ENCODE peak calls at places on chromosomes 3 and 15, in ten cellular contexts. One of them, this sample, is unnamed.

GRCh38 chr15:50463423-50464358 is 39.5 kb downstream of the USP8 start:
- DNase-seq in stimulated activated naive B cell treated with anti-CD40 and anti-IgM and Interleukin-4, amounts not matched to agents 10 μg/mL and 1 μg/mL and 100 μg/mL, for 72 hours: no peak
- DNase-seq in transverse colon: no peak
- DNase-seq in kidney: no peak
- DNase-seq in BE2C: no peak
- DNase-seq in activated naive CD8-positive, alpha-beta T cell treated with anti-CD3 and anti-CD28 coated beads, Interleukin-2, amount 50 U/mL, for 24 hours: no peak
- DNase-seq in HS-5: no peak
- DNase-seq in fibroblast of lung: peak; percentile 67
- DNase-seq in effector memory CD8-positive, alpha-beta T cell: no peak
- DNase-seq in NCI-H748 treated with DMSO at 0.1 percent for 48 hours: no peak
- DNase-seq in this sample: peak; percentile 68

GRCh38 chr3:29465836-29466235 is 185.0 kb downstream of the RBMS3 start:
- DNase-seq in BE2C: peak; percentile 25
- DNase-seq in activated naive CD8-positive, alpha-beta T cell treated with anti-CD3 and anti-CD28 coated beads, Interleukin-2, amount 50 U/mL, for 24 hours: no peak
- DNase-seq in fibroblast of lung: peak; percentile 40
- DNase-seq in transverse colon: no peak
- DNase-seq in HS-5: no peak
- DNase-seq in kidney: no peak
- DNase-seq in stimulated activated naive B cell treated with anti-CD40 and anti-IgM and Interleukin-4, amounts not matched to agents 10 μg/mL and 1 μg/mL and 100 μg/mL, for 72 hours: no peak
- DNase-seq in effector memory CD8-positive, alpha-beta T cell: no peak
- DNase-seq in NCI-H748 treated with DMSO at 0.1 percent for 48 hours: no peak
- DNase-seq in this sample: peak; percentile 82

GRCh38 chr3:100463002-100463401 is 29.4 kb upstream of the TMEM45A start:
- DNase-seq in fibroblast of lung: peak; percentile 81
- DNase-seq in stimulated activated naive B cell treated with anti-CD40 and anti-IgM and Interleukin-4, amounts not matched to agents 10 μg/mL and 1 μg/mL and 100 μg/mL, for 72 hours: no peak
- DNase-seq in kidney: no peak
- DNase-seq in BE2C: peak; percentile 37
- DNase-seq in transverse colon: no peak
- DNase-seq in effector memory CD8-positive, alpha-beta T cell: no peak
- DNase-seq in NCI-H748 treated with DMSO at 0.1 percent for 48 hours: peak; percentile 31
- DNase-seq in HS-5: peak; percentile 35
- DNase-seq in activated naive CD8-positive, alpha-beta T cell treated with anti-CD3 and anti-CD28 coated beads, Interleukin-2, amount 50 U/mL, for 24 hours: no peak
- DNase-seq in this sample: peak; percentile 78

GRCh38 chr3:128879991-128880390 is 571 bp downstream of the ACAD9 start:
- DNase-seq in NCI-H748 treated with DMSO at 0.1 percent for 48 hours: no peak
- DNase-seq in stimulated activated naive B cell treated with anti-CD40 and anti-IgM and Interleukin-4, amounts not matched to agents 10 μg/mL and 1 μg/mL and 100 μg/mL, for 72 hours: no peak
- DNase-seq in BE2C: no peak
- DNase-seq in activated naive CD8-positive, alpha-beta T cell treated with anti-CD3 and anti-CD28 coated beads, Interleukin-2, amount 50 U/mL, for 24 hours: no peak
- DNase-seq in fibroblast of lung: no peak
- DNase-seq in HS-5: no peak
- DNase-seq in effector memory CD8-positive, alpha-beta T cell: no peak
- DNase-seq in kidney: no peak
- DNase-seq in transverse colon: no peak
- DNase-seq in this sample: no peak

GRCh38 chr15:76682259-76682658 is 222.9 kb downstream of the SCAPER start:
- DNase-seq in fibroblast of lung: no peak
- DNase-seq in HS-5: no peak
- DNase-seq in BE2C: no peak
- DNase-seq in activated naive CD8-positive, alpha-beta T cell treated with anti-CD3 and anti-CD28 coated beads, Interleukin-2, amount 50 U/mL, for 24 hours: no peak
- DNase-seq in stimulated activated naive B cell treated with anti-CD40 and anti-IgM and Interleukin-4, amounts not matched to agents 10 μg/mL and 1 μg/mL and 100 μg/mL, for 72 hours: no peak
- DNase-seq in effector memory CD8-positive, alpha-beta T cell: no peak
- DNase-seq in transverse colon: no peak
- DNase-seq in NCI-H748 treated with DMSO at 0.1 percent for 48 hours: no peak
- DNase-seq in kidney: peak; percentile 68
- DNase-seq in this sample: no peak

GRCh38 chr3:50294492-50295403 is 2.5 kb upstream of the IFRD2 start:
- DNase-seq in NCI-H748 treated with DMSO at 0.1 percent for 48 hours: no peak
- DNase-seq in activated naive CD8-positive, alpha-beta T cell treated with anti-CD3 and anti-CD28 coated beads, Interleukin-2, amount 50 U/mL, for 24 hours: no peak
- DNase-seq in transverse colon: no peak
- DNase-seq in HS-5: no peak
- DNase-seq in fibroblast of lung: no peak
- DNase-seq in effector memory CD8-positive, alpha-beta T cell: no peak
- DNase-seq in kidney: no peak
- DNase-seq in stimulated activated naive B cell treated with anti-CD40 and anti-IgM and Interleukin-4, amounts not matched to agents 10 μg/mL and 1 μg/mL and 100 μg/mL, for 72 hours: no peak
- DNase-seq in BE2C: no peak
- DNase-seq in this sample: no peak

GRCh38 chr3:24259901-24260512 is 234.6 kb downstream of the THRB start:
- DNase-seq in kidney: no peak
- DNase-seq in transverse colon: no peak
- DNase-seq in fibroblast of lung: peak; percentile 39
- DNase-seq in HS-5: no peak
- DNase-seq in effector memory CD8-positive, alpha-beta T cell: no peak
- DNase-seq in NCI-H748 treated with DMSO at 0.1 percent for 48 hours: no peak
- DNase-seq in BE2C: no peak
- DNase-seq in stimulated activated naive B cell treated with anti-CD40 and anti-IgM and Interleukin-4, amounts not matched to agents 10 μg/mL and 1 μg/mL and 100 μg/mL, for 72 hours: no peak
- DNase-seq in activated naive CD8-positive, alpha-beta T cell treated with anti-CD3 and anti-CD28 coated beads, Interleukin-2, amount 50 U/mL, for 24 hours: no peak
- DNase-seq in this sample: peak; percentile 22

GRCh38 chr3:184656991-184657669 is 54.7 kb downstream of the MAGEF1 start:
- DNase-seq in kidney: no peak
- DNase-seq in activated naive CD8-positive, alpha-beta T cell treated with anti-CD3 and anti-CD28 coated beads, Interleukin-2, amount 50 U/mL, for 24 hours: peak; percentile 19
- DNase-seq in transverse colon: no peak
- DNase-seq in HS-5: no peak
- DNase-seq in effector memory CD8-positive, alpha-beta T cell: no peak
- DNase-seq in BE2C: no peak
- DNase-seq in fibroblast of lung: no peak
- DNase-seq in stimulated activated naive B cell treated with anti-CD40 and anti-IgM and Interleukin-4, amounts not matched to agents 10 μg/mL and 1 μg/mL and 100 μg/mL, for 72 hours: peak; percentile 69
- DNase-seq in NCI-H748 treated with DMSO at 0.1 percent for 48 hours: no peak
- DNase-seq in this sample: peak; percentile 71

GRCh38 chr15:65583701-65584100 is 27.2 kb downstream of the INTS14 start:
- DNase-seq in HS-5: no peak
- DNase-seq in fibroblast of lung: peak; percentile 29
- DNase-seq in kidney: no peak
- DNase-seq in NCI-H748 treated with DMSO at 0.1 percent for 48 hours: no peak
- DNase-seq in effector memory CD8-positive, alpha-beta T cell: peak; percentile 37
- DNase-seq in BE2C: peak; percentile 25
- DNase-seq in transverse colon: peak; percentile 13
- DNase-seq in activated naive CD8-positive, alpha-beta T cell treated with anti-CD3 and anti-CD28 coated beads, Interleukin-2, amount 50 U/mL, for 24 hours: peak; percentile 22
- DNase-seq in stimulated activated naive B cell treated with anti-CD40 and anti-IgM and Interleukin-4, amounts not matched to agents 10 μg/mL and 1 μg/mL and 100 μg/mL, for 72 hours: no peak
- DNase-seq in this sample: peak; percentile 41

GRCh38 chr15:41061667-41062066 is 54.4 kb downstream of the INO80 start:
- DNase-seq in BE2C: no peak
- DNase-seq in transverse colon: no peak
- DNase-seq in NCI-H748 treated with DMSO at 0.1 percent for 48 hours: no peak
- DNase-seq in kidney: no peak
- DNase-seq in fibroblast of lung: no peak
- DNase-seq in HS-5: no peak
- DNase-seq in effector memory CD8-positive, alpha-beta T cell: no peak
- DNase-seq in stimulated activated naive B cell treated with anti-CD40 and anti-IgM and Interleukin-4, amounts not matched to agents 10 μg/mL and 1 μg/mL and 100 μg/mL, for 72 hours: no peak
- DNase-seq in activated naive CD8-positive, alpha-beta T cell treated with anti-CD3 and anti-CD28 coated beads, Interleukin-2, amount 50 U/mL, for 24 hours: no peak
- DNase-seq in this sample: no peak

GRCh38 chr3:31230834-31231233 is 301.9 kb upstream of the STT3B start:
- DNase-seq in effector memory CD8-positive, alpha-beta T cell: no peak
- DNase-seq in kidney: no peak
- DNase-seq in fibroblast of lung: no peak
- DNase-seq in BE2C: no peak
- DNase-seq in activated naive CD8-positive, alpha-beta T cell treated with anti-CD3 and anti-CD28 coated beads, Interleukin-2, amount 50 U/mL, for 24 hours: no peak
- DNase-seq in NCI-H748 treated with DMSO at 0.1 percent for 48 hours: no peak
- DNase-seq in transverse colon: no peak
- DNase-seq in stimulated activated naive B cell treated with anti-CD40 and anti-IgM and Interleukin-4, amounts not matched to agents 10 μg/mL and 1 μg/mL and 100 μg/mL, for 72 hours: no peak
- DNase-seq in HS-5: no peak
- DNase-seq in this sample: no peak

This sample was measured in IMR-90.